ENCODE peak calls at places on chromosome 17, in six cellular contexts. One of them, this sample, is unnamed.

GRCh38 chr17:59712856-59713255 is 5.4 kb downstream of the VMP1 start:
- DNase-seq in glutamatergic neuron: no peak
- DNase-seq in adrenal gland: no peak
- DNase-seq in K562: no peak
- DNase-seq in esophagus squamous epithelium: no peak
- DNase-seq in sigmoid colon: no peak
- DNase-seq in this sample: no peak

GRCh38 chr17:13827118-13827517 is 225.4 kb upstream of the HS3ST3A1 start:
- DNase-seq in glutamatergic neuron: no peak
- DNase-seq in adrenal gland: no peak
- DNase-seq in K562: no peak
- DNase-seq in esophagus squamous epithelium: no peak
- DNase-seq in sigmoid colon: no peak
- DNase-seq in this sample: no peak

GRCh38 chr17:77394540-77395295 is 253.9 kb downstream of the SEC14L1 start:
- DNase-seq in glutamatergic neuron: no peak
- DNase-seq in adrenal gland: no peak
- DNase-seq in K562: no peak
- DNase-seq in esophagus squamous epithelium: no peak
- DNase-seq in sigmoid colon: no peak
- DNase-seq in this sample: no peak

GRCh38 chr17:58991718-58992331 is 114.9 kb downstream of the TRIM37 start:
- DNase-seq in glutamatergic neuron: no peak
- DNase-seq in adrenal gland: no peak
- DNase-seq in K562: no peak
- DNase-seq in esophagus squamous epithelium: no peak
- DNase-seq in sigmoid colon: no peak
- DNase-seq in this sample: no peak

GRCh38 chr17:37490638-37491614 is 1.2 kb downstream of the DUSP14 start:
- DNase-seq in glutamatergic neuron: no peak
- DNase-seq in adrenal gland: peak
- DNase-seq in K562: peak
- DNase-seq in esophagus squamous epithelium: no peak
- DNase-seq in sigmoid colon: peak
- DNase-seq in this sample: peak

GRCh38 chr17:4609761-4610160 is 25.4 kb downstream of the SMTNL2 start:
- DNase-seq in glutamatergic neuron: no peak
- DNase-seq in adrenal gland: no peak
- DNase-seq in K562: no peak
- DNase-seq in esophagus squamous epithelium: no peak
- DNase-seq in sigmoid colon: no peak
- DNase-seq in this sample: no peak

GRCh38 chr17:77465358-77466041 is 324.7 kb downstream of the SEC14L1 start:
- DNase-seq in glutamatergic neuron: no peak
- DNase-seq in adrenal gland: no peak
- DNase-seq in K562: no peak
- DNase-seq in esophagus squamous epithelium: peak
- DNase-seq in sigmoid colon: peak
- DNase-seq in this sample: no peak

GRCh38 chr17:41870097-41870496 is 4.9 kb upstream of the KLHL11 start:
- DNase-seq in glutamatergic neuron: no peak
- DNase-seq in adrenal gland: no peak
- DNase-seq in K562: no peak
- DNase-seq in esophagus squamous epithelium: no peak
- DNase-seq in sigmoid colon: no peak
- DNase-seq in this sample: no peak

GRCh38 chr17:76940738-76941350 is 72.6 kb downstream of the MGAT5B start:
- DNase-seq in glutamatergic neuron: no peak
- DNase-seq in adrenal gland: no peak
- DNase-seq in K562: peak
- DNase-seq in esophagus squamous epithelium: no peak
- DNase-seq in sigmoid colon: no peak
- DNase-seq in this sample: peak

GRCh38 chr17:48259710-48260291 is 152.2 kb downstream of the SNX11 start:
- DNase-seq in glutamatergic neuron: no peak
- DNase-seq in adrenal gland: no peak
- DNase-seq in K562: peak
- DNase-seq in esophagus squamous epithelium: no peak
- DNase-seq in sigmoid colon: no peak
- DNase-seq in this sample: no peak
- TF ChIP-seq CTCF in glutamatergic neuron: peak
- TF ChIP-seq CTCF in adrenal gland: peak
- TF ChIP-seq CTCF in K562: peak
- TF ChIP-seq CTCF in esophagus squamous epithelium: peak
- TF ChIP-seq CTCF in sigmoid colon: no peak
- TF ChIP-seq CTCF in this sample: peak

DNA sequence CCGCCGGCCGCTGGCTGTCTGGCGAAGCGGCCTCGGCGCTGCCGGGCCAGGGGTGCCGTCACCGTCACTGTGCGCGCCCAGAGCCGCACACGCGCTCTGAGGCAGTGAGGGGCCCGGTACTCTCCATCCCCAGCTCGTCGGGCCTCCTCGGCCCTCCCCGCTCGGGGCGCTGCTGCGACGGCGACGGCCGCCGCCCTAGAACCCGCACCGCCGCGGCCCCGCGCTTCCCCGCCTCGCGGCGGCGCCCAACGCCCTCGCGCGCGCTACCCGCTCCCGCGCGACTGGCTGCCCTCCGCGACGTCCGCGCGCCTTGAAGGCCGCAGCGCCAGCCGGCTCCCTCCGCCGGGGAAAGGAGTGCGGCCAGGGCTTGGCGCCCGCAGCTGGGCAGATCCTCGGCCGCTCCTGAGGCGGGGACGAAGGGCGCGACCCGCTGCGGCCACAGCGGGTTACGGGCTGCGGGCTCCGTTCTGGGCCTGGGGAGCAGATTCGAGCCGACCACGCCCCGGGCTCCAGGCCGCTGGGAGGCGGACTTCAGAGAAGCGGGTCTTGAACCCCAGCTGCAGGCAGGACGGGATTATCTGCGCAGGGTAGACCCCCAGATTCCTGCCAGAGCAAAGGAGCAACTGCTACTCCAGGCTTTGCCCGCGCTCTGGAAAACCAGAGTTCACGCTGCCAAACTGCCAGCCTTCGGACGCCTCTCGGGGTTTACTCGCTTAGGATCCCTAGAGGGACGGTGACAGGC is at the start of gene ULK2:
- DNase-seq in glutamatergic neuron: peak
- DNase-seq in adrenal gland: peak
- DNase-seq in K562: no peak
- DNase-seq in esophagus squamous epithelium: no peak
- DNase-seq in sigmoid colon: peak
- DNase-seq in this sample: peak
- TF ChIP-seq CTCF in glutamatergic neuron: no peak
- TF ChIP-seq CTCF in adrenal gland: no peak
- TF ChIP-seq CTCF in K562: no peak
- TF ChIP-seq CTCF in esophagus squamous epithelium: no peak
- TF ChIP-seq CTCF in sigmoid colon: no peak
- TF ChIP-seq CTCF in this sample: no peak

GRCh38 chr17:57431415-57431814 is 175.1 kb downstream of the MSI2 start:
- DNase-seq in glutamatergic neuron: no peak
- DNase-seq in adrenal gland: no peak
- DNase-seq in K562: no peak
- DNase-seq in esophagus squamous epithelium: no peak
- DNase-seq in sigmoid colon: no peak
- DNase-seq in this sample: no peak

GRCh38 chr17:57434361-57434760 is 178.0 kb downstream of the MSI2 start:
- DNase-seq in glutamatergic neuron: no peak
- DNase-seq in adrenal gland: no peak
- DNase-seq in K562: no peak
- DNase-seq in esophagus squamous epithelium: no peak
- DNase-seq in sigmoid colon: no peak
- DNase-seq in this sample: no peak

GRCh38 chr17:57429966-57430365 is 173.6 kb downstream of the MSI2 start:
- DNase-seq in glutamatergic neuron: no peak
- DNase-seq in adrenal gland: no peak
- DNase-seq in K562: no peak
- DNase-seq in esophagus squamous epithelium: no peak
- DNase-seq in sigmoid colon: no peak
- DNase-seq in this sample: no peak

GRCh38 chr17:57433396-57433944 is 177.1 kb downstream of the MSI2 start:
- DNase-seq in glutamatergic neuron: no peak
- DNase-seq in adrenal gland: no peak
- DNase-seq in K562: no peak
- DNase-seq in esophagus squamous epithelium: no peak
- DNase-seq in sigmoid colon: no peak
- DNase-seq in this sample: no peak

DNA sequence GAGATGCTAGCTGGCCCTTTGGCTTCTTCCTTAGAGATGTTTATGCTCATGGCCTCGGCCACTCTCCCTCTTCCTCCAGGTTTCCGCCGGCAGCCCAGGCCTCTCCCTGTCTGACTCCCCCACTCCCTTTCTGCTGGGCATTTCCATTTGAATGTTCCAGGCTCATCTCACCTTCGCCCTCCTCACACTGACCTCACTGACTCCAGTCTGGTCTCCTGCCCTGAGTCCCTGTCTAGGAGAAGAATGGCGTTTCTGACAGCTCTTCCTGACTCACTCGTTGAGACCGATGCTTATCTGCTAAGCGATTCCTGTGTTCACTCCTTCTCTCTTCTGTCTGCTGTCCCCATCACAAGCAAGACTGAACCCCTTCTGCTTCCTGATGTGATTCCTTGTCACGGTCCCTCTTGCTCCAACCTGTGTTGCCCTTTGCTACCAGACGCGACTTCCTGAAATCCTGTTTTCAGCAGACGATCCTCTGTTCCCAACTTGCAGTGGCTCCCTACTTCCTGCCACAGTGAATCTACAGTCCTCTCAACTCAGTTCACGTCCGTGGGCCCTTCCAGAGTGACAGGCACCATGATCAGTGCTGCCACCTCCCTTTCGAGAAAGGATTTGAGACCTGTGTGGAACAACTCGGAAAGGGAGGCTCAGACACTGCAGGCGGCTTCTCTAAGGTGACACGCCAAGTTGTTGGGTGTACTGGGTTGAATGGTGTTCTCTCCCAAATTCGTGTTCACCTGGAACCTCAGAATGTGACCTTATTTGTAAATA is 176.4 kb downstream of the MSI2 start:
- DNase-seq in glutamatergic neuron: no peak
- DNase-seq in adrenal gland: no peak
- DNase-seq in K562: no peak
- DNase-seq in esophagus squamous epithelium: no peak
- DNase-seq in sigmoid colon: no peak
- DNase-seq in this sample: no peak
- TF ChIP-seq CTCF in glutamatergic neuron: no peak
- TF ChIP-seq CTCF in adrenal gland: no peak
- TF ChIP-seq CTCF in K562: no peak
- TF ChIP-seq CTCF in esophagus squamous epithelium: no peak
- TF ChIP-seq CTCF in sigmoid colon: no peak
- TF ChIP-seq CTCF in this sample: no peak

GRCh38 chr17:82819015-82819414 is 20.8 kb downstream of the ZNF750 start:
- DNase-seq in glutamatergic neuron: no peak
- DNase-seq in adrenal gland: no peak
- DNase-seq in K562: no peak
- DNase-seq in esophagus squamous epithelium: no peak
- DNase-seq in sigmoid colon: no peak
- DNase-seq in this sample: no peak
- TF ChIP-seq CTCF in glutamatergic neuron: no peak
- TF ChIP-seq CTCF in adrenal gland: no peak
- TF ChIP-seq CTCF in K562: no peak
- TF ChIP-seq CTCF in esophagus squamous epithelium: no peak
- TF ChIP-seq CTCF in sigmoid colon: no peak
- TF ChIP-seq CTCF in this sample: no peak

GRCh38 chr17:44203731-44204452 is 4.2 kb upstream of the ATXN7L3 start:
- DNase-seq in glutamatergic neuron: peak
- DNase-seq in adrenal gland: no peak
- DNase-seq in K562: peak
- DNase-seq in esophagus squamous epithelium: no peak
- DNase-seq in sigmoid colon: no peak
- DNase-seq in this sample: peak
- TF ChIP-seq CTCF in glutamatergic neuron: peak
- TF ChIP-seq CTCF in adrenal gland: peak
- TF ChIP-seq CTCF in K562: peak
- TF ChIP-seq CTCF in esophagus squamous epithelium: peak
- TF ChIP-seq CTCF in sigmoid colon: peak
- TF ChIP-seq CTCF in this sample: peak

GRCh38 chr17:81926451-81927144 is 937 bp downstream of the MAFG start:
- DNase-seq in glutamatergic neuron: peak
- DNase-seq in adrenal gland: peak
- DNase-seq in K562: peak
- DNase-seq in esophagus squamous epithelium: no peak
- DNase-seq in sigmoid colon: peak
- DNase-seq in this sample: peak

GRCh38 chr17:81927145-81927652 is 336 bp downstream of the MAFG start:
- DNase-seq in glutamatergic neuron: no peak
- DNase-seq in adrenal gland: no peak
- DNase-seq in K562: peak
- DNase-seq in esophagus squamous epithelium: no peak
- DNase-seq in sigmoid colon: no peak
- DNase-seq in this sample: no peak

GRCh38 chr17:81928497-81929252 is 1.1 kb upstream of the MAFG start:
- DNase-seq in glutamatergic neuron: no peak
- DNase-seq in adrenal gland: no peak
- DNase-seq in K562: no peak
- DNase-seq in esophagus squamous epithelium: no peak
- DNase-seq in sigmoid colon: no peak
- DNase-seq in this sample: no peak

GRCh38 chr17:81929253-81930141 is 2.0 kb upstream of the MAFG start:
- DNase-seq in glutamatergic neuron: no peak
- DNase-seq in adrenal gland: no peak
- DNase-seq in K562: no peak
- DNase-seq in esophagus squamous epithelium: no peak
- DNase-seq in sigmoid colon: no peak
- DNase-seq in this sample: no peak

GRCh38 chr17:81927653-81928496 is at the start of gene MAFG:
- DNase-seq in glutamatergic neuron: peak
- DNase-seq in adrenal gland: peak
- DNase-seq in K562: peak
- DNase-seq in esophagus squamous epithelium: peak
- DNase-seq in sigmoid colon: peak
- DNase-seq in this sample: peak
- TF ChIP-seq CTCF in glutamatergic neuron: peak
- TF ChIP-seq CTCF in adrenal gland: peak
- TF ChIP-seq CTCF in K562: peak
- TF ChIP-seq CTCF in esophagus squamous epithelium: peak
- TF ChIP-seq CTCF in sigmoid colon: no peak
- TF ChIP-seq CTCF in this sample: peak

GRCh38 chr17:64420143-64420670 is 28.7 kb upstream of the MILR1 start:
- DNase-seq in glutamatergic neuron: no peak
- DNase-seq in adrenal gland: no peak
- DNase-seq in K562: peak
- DNase-seq in esophagus squamous epithelium: no peak
- DNase-seq in sigmoid colon: no peak
- DNase-seq in this sample: peak
- TF ChIP-seq CTCF in glutamatergic neuron: peak
- TF ChIP-seq CTCF in adrenal gland: peak
- TF ChIP-seq CTCF in K562: peak
- TF ChIP-seq CTCF in esophagus squamous epithelium: peak
- TF ChIP-seq CTCF in sigmoid colon: peak
- TF ChIP-seq CTCF in this sample: peak